ENCODE peak calls at places on chromosomes 13 and 19, in ten cellular contexts. I, M, G, L, C, B, N, K, P and O are unnamed samples.

GRCh38 chr13:76708138-76708537 is 178.1 kb downstream of the KCTD12 start:
- DNase-seq in L (no peak), I (no peak), P (no peak), N (no peak), G (no peak), M (no peak), C (no peak), K (no peak), B (no peak), O (no peak)

GRCh38 chr13:105139380-105140285 is 1395.8 kb downstream of the EFNB2 start:
- DNase-seq in I (no peak), P (no peak), B (no peak), L (no peak), C (no peak), K (peak), M (peak), N (peak), G (no peak), O (peak)

GRCh38 chr13:29472317-29472961 is 123.0 kb downstream of the SLC7A1 start:
- DNase-seq in L (peak), M (peak), N (peak), I (peak), K (peak), P (no peak), C (peak), B (no peak), G (peak), O (peak)

GRCh38 chr13:33676700-33677048 is 141.3 kb upstream of the RFC3 start:
- DNase-seq in B (no peak), P (peak), K (peak), L (peak), C (no peak), N (peak), G (no peak), I (no peak), M (peak), O (peak)

GRCh38 chr19:22784051-22784450 is at the start of gene ZNF99:
- DNase-seq in B (no peak), G (no peak), L (peak), K (no peak), I (no peak), P (no peak), M (no peak), C (no peak), N (peak), O (no peak)

GRCh38 chr13:21228738-21229137 is 52.3 kb downstream of the MRPL57 start:
- DNase-seq in I (no peak), G (no peak), N (no peak), P (no peak), K (no peak), M (no peak), C (no peak), L (no peak), B (no peak), O (no peak)

GRCh38 chr19:39310558-39311311 is 9.9 kb downstream of the LRFN1 start:
- DNase-seq in B (no peak), G (no peak), K (no peak), I (no peak), N (no peak), M (no peak), L (no peak), P (no peak), C (no peak), O (no peak)

GRCh38 chr19:15463865-15464371 is 426 bp downstream of the RASAL3 start:
- DNase-seq in N (no peak), M (peak), K (peak), I (no peak), L (no peak), P (no peak), G (no peak), C (no peak), B (no peak), O (peak)

GRCh38 chr13:68810660-68811059 is 1297.0 kb upstream of the ATXN8OS start:
- DNase-seq in C (no peak), G (no peak), L (no peak), P (no peak), M (no peak), B (no peak), K (no peak), N (no peak), I (no peak), O (no peak)

GRCh38 chr13:111211789-111212516 is 96.8 kb downstream of the ARHGEF7 start:
- DNase-seq in P (no peak), I (no peak), C (no peak), G (peak), K (no peak), B (no peak), L (no peak), N (no peak), M (no peak), O (no peak)

GRCh38 chr13:44576396-44577235 is 486 bp upstream of the TSC22D1 start:
- DNase-seq in N (peak), P (no peak), L (peak), I (peak), B (peak), M (peak), C (peak), G (no peak), K (peak), O (peak)

GRCh38 chr19:3142292-3142670 is 6.4 kb downstream of the GNA15 start:
- DNase-seq in K (no peak), N (no peak), M (no peak), L (no peak), B (no peak), G (no peak), I (no peak), P (peak), C (peak), O (peak)

GRCh38 chr13:99677388-99677951 is 176.2 kb downstream of the TM9SF2 start:
- DNase-seq in B (no peak), L (no peak), M (no peak), P (no peak), N (no peak), K (no peak), I (no peak), G (no peak), C (no peak), O (no peak)

GRCh38 chr13:50244355-50244912 is 229.2 kb downstream of the KCNRG start:
- DNase-seq in P (no peak), C (no peak), L (no peak), K (no peak), G (no peak), I (no peak), M (no peak), B (no peak), N (no peak), O (peak)

GRCh38 chr19:18379803-18380747 is 5.9 kb upstream of the GDF15 start:
- DNase-seq in B (no peak), G (peak), M (no peak), P (no peak), I (no peak), K (peak), N (peak), L (peak), C (peak), O (no peak)

GRCh38 chr13:40660270-40660669 is 6.2 kb downstream of the FOXO1 start:
- DNase-seq in I (no peak), P (no peak), K (no peak), M (no peak), G (no peak), L (no peak), N (no peak), C (no peak), B (no peak), O (no peak)

GRCh38 chr13:110062077-110062776 is 244.7 kb downstream of the COL4A1 start:
- DNase-seq in K (no peak), G (no peak), M (no peak), L (no peak), P (no peak), N (no peak), I (no peak), C (no peak), B (no peak), O (no peak)

GRCh38 chr19:42143341-42144234 is 11.3 kb upstream of the POU2F2 start:
- DNase-seq in L (no peak), G (no peak), C (no peak), K (no peak), N (no peak), P (no peak), M (peak), I (peak), B (no peak), O (no peak)

GRCh38 chr13:109625156-109625555 is 161.2 kb downstream of the IRS2 start:
- DNase-seq in I (no peak), M (no peak), L (no peak), C (no peak), P (no peak), B (no peak), G (no peak), K (no peak), N (no peak), O (no peak)

GRCh38 chr13:20161275-20161950 is 561 bp upstream of the GJA3 start:
- DNase-seq in B (no peak), K (no peak), L (no peak), P (no peak), M (no peak), C (no peak), N (no peak), I (no peak), G (no peak), O (peak)

GRCh38 chr13:47433461-47434005 is 536.7 kb upstream of the HTR2A start:
- DNase-seq in L (no peak), K (no peak), I (no peak), C (no peak), N (no peak), G (no peak), M (no peak), B (no peak), P (no peak), O (no peak)

GRCh38 chr19:44722131-44723121 is 23.5 kb downstream of the CEACAM16 start:
- DNase-seq in P (no peak), M (peak), N (no peak), B (no peak), G (no peak), L (no peak), I (no peak), K (no peak), C (no peak), O (peak)

GRCh38 chr19:40279761-40280607 is 5.2 kb downstream of the AKT2 start:
- DNase-seq in C (no peak), K (no peak), G (no peak), L (no peak), N (no peak), I (no peak), M (no peak), B (no peak), P (no peak), O (peak)

GRCh38 chr13:50125306-50125555 is 110.0 kb downstream of the KCNRG start:
- DNase-seq in I (no peak), P (no peak), L (no peak), C (peak), K (no peak), M (no peak), N (no peak), G (no peak), B (no peak), O (no peak)

GRCh38 chr13:33633701-33634525 is 184.0 kb upstream of the RFC3 start:
- DNase-seq in K (no peak), G (no peak), B (no peak), M (no peak), N (no peak), P (no peak), I (no peak), C (peak), L (no peak), O (no peak)

GRCh38 chr13:88456155-88456554 is 785.0 kb downstream of the SLITRK5 start:
- DNase-seq in B (no peak), L (no peak), I (no peak), M (no peak), K (no peak), P (no peak), G (no peak), C (no peak), N (no peak), O (no peak)

GRCh38 chr19:17289489-17289888 is 7.8 kb downstream of the ANKLE1 start:
- DNase-seq in I (peak), C (peak), B (peak), M (no peak), L (peak), K (peak), N (peak), G (peak), P (no peak), O (peak)
- TF ChIP-seq CTCF in I (peak), C (no peak), B (no peak), M (no peak), L (no peak), K (no peak), N (no peak), G (no peak), P (no peak), O (no peak)

DNA sequence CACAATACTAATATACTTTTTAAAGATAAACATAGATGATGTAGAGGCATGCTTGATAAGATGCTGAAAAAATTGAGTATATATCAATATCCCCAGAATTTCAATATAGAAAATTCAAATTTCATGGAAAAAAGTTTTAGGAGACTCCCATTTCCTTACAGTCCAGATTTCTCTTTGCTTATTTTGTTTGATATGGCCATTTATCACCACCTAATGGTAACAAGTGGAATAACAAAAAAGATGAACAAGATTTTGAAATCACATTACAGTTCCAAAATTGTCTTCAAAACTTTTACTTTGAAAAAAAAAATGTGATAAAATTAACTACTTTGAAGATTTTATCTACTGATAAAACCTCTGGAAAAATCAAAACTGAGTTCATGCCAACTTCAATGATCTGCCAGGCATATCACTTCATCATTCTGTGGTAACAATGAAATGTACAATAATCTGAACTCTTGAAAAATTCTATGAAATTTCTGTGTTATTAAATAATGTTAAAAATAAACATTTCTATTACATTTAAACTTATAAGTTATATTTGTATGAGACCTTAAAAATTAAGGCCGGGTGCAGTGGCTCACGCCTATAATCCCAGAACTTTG is 17.5 kb downstream of the MIPEP start:
- DNase-seq in K (no peak), N (no peak), B (no peak), I (no peak), L (no peak), P (no peak), M (no peak), G (peak), C (peak), O (no peak)
- TF ChIP-seq CTCF in K (no peak), N (peak), B (peak), I (peak), L (peak), P (peak), M (peak), G (no peak), C (peak), O (peak)

GRCh38 chr19:48133094-48133493 is 22.5 kb upstream of the PLA2G4C start:
- DNase-seq in N (no peak), I (no peak), C (no peak), M (no peak), L (no peak), G (no peak), K (no peak), P (no peak), B (no peak), O (no peak)
- TF ChIP-seq CTCF in N (no peak), I (no peak), C (no peak), M (no peak), L (no peak), G (no peak), K (no peak), P (no peak), B (no peak), O (no peak)

GRCh38 chr19:8022275-8022674 is 16.8 kb upstream of the ELAVL1 start:
- DNase-seq in K (peak), G (no peak), L (no peak), N (no peak), I (no peak), C (no peak), M (no peak), B (no peak), P (no peak), O (no peak)

GRCh38 chr19:8020681-8021080 is 15.2 kb upstream of the ELAVL1 start:
- DNase-seq in P (no peak), G (no peak), L (no peak), I (no peak), M (no peak), N (no peak), B (no peak), C (no peak), K (no peak), O (no peak)

GRCh38 chr19:8023371-8023770 is 17.9 kb upstream of the ELAVL1 start:
- DNase-seq in G (no peak), N (no peak), I (no peak), B (no peak), L (no peak), M (no peak), P (no peak), K (no peak), C (no peak), O (no peak)

GRCh38 chr19:8021374-8021773 is 15.9 kb upstream of the ELAVL1 start:
- DNase-seq in P (no peak), B (no peak), K (no peak), G (no peak), N (no peak), L (no peak), C (no peak), I (no peak), M (no peak), O (no peak)

DNA sequence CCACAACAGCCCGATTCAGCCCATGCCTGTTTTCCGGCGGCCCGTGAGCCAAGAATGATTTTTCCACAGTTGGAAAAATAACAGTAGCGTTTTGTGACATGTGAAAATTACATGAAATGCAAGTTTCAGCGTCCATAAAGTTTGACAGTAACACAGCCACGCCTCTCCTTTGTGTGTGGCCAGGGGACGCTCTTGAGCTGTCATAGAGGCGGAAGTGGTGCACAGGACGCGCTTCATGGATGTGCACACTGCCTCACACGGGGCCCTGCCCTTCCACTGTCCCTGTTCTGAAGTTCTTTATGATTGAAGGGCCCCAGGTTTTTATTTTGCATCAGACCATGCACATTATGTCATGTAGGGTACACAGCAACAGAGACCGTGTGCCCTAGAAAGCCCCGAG is 12.4 kb upstream of the ELAVL1 start:
- DNase-seq in G (no peak), I (no peak), M (no peak), K (no peak), P (no peak), N (no peak), L (no peak), C (no peak), B (no peak), O (peak)
- TF ChIP-seq CTCF in G (no peak), I (no peak), M (peak), K (no peak), P (peak), N (no peak), L (no peak), C (no peak), B (no peak), O (peak)

DNA sequence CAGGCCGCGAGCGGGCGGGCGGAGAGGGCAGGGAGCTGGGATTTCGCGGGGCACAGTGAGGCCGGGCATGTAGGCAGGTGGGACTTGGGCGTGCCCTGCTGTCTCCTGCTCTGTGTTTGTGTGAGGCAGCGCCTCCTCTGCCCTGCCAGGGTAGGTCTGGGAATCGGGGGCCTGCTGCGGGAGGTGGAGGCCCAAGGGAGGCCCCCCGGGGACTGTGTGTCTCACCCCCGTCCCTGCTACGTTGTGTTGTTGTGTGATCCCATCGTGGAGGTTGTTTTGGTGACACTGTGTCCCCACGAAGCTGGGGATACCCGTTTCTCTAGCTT is 957 bp downstream of the FXYD1 start:
- DNase-seq in B (no peak), N (no peak), G (no peak), I (no peak), P (no peak), L (no peak), M (no peak), C (no peak), K (no peak), O (no peak)
- TF ChIP-seq CTCF in B (no peak), N (no peak), G (no peak), I (no peak), P (no peak), L (peak), M (no peak), C (no peak), K (no peak), O (no peak)